ENCODE peak calls at places on chromosome 13, in nine cellular contexts. D, S, K, H, B, G, Y, T and I are unnamed samples.

GRCh38 chr13:45728759-45729158 is 26.6 kb downstream of the CBY2 start:
- DNase-seq in D (no peak), S (no peak), K (no peak), H (no peak), B (peak), G (no peak), Y (no peak), T (peak), I (no peak)

GRCh38 chr13:64704121-64704520 is 2526.0 kb downstream of the PCDH9 start:
- DNase-seq in D (no peak), S (no peak), K (no peak), H (no peak), B (no peak), G (no peak), Y (no peak), T (no peak), I (no peak)

GRCh38 chr13:45592758-45593157 is 22.8 kb downstream of the ERICH6B start:
- DNase-seq in D (no peak), S (no peak), K (no peak), H (no peak), B (no peak), G (no peak), Y (no peak), T (no peak), I (no peak)

GRCh38 chr13:27744861-27745260 is 47.4 kb upstream of the GSX1 start:
- DNase-seq in D (no peak), S (no peak), K (no peak), H (no peak), B (no peak), G (no peak), Y (no peak), T (no peak), I (no peak)

GRCh38 chr13:28655566-28655965 is 3.4 kb upstream of the POMP start:
- DNase-seq in D (no peak), S (no peak), K (peak), H (no peak), B (no peak), G (no peak), Y (peak), T (no peak), I (no peak)

GRCh38 chr13:51292000-51292550 is 47.4 kb upstream of the SERPINE3 start:
- DNase-seq in D (no peak), S (no peak), K (no peak), H (no peak), B (peak), G (no peak), Y (no peak), T (peak), I (peak)

GRCh38 chr13:37657134-37657533 is 58.6 kb upstream of the POSTN start:
- DNase-seq in D (no peak), S (no peak), K (peak), H (no peak), B (peak), G (no peak), Y (peak), T (peak), I (no peak)

GRCh38 chr13:64993514-64994164 is 2236.5 kb downstream of the PCDH9 start:
- DNase-seq in D (no peak), S (no peak), K (no peak), H (no peak), B (no peak), G (no peak), Y (no peak), T (peak), I (no peak)

GRCh38 chr13:43339843-43340550 is 316.6 kb downstream of the DNAJC15 start:
- DNase-seq in D (no peak), S (no peak), K (no peak), H (no peak), B (no peak), G (no peak), Y (no peak), T (no peak), I (no peak)